ENCODE peak calls at places on chromosomes 3 and 15, in six cellular contexts. One of them, this sample, is unnamed.

GRCh38 chr3:110855207-110855606 is 216.4 kb upstream of the NECTIN3 start:
- DNase-seq in coronary artery: no peak
- DNase-seq in heart left ventricle: no peak
- DNase-seq in upper lobe of right lung: no peak
- DNase-seq in astrocyte of the spinal cord: no peak
- DNase-seq in foreskin fibroblast: no peak
- DNase-seq in this sample: no peak

GRCh38 chr15:51199541-51199940 is 104.8 kb upstream of the TNFAIP8L3 start:
- DNase-seq in astrocyte of the spinal cord: no peak
- DNase-seq in heart left ventricle: no peak
- DNase-seq in coronary artery: no peak
- DNase-seq in foreskin fibroblast: no peak
- DNase-seq in upper lobe of right lung: no peak
- DNase-seq in this sample: no peak

GRCh38 chr15:74808840-74809229 is 3.8 kb upstream of the LMAN1L start:
- DNase-seq in coronary artery: no peak
- DNase-seq in upper lobe of right lung: no peak
- DNase-seq in foreskin fibroblast: no peak
- DNase-seq in astrocyte of the spinal cord: no peak
- DNase-seq in heart left ventricle: no peak
- DNase-seq in this sample: no peak

GRCh38 chr3:52234516-52235447 is 4.2 kb downstream of the TWF2 start:
- DNase-seq in foreskin fibroblast: no peak
- DNase-seq in upper lobe of right lung: peak
- DNase-seq in astrocyte of the spinal cord: no peak
- DNase-seq in coronary artery: peak
- DNase-seq in heart left ventricle: peak
- DNase-seq in this sample: no peak

GRCh38 chr3:171614318-171614967 is 154.2 kb upstream of the TNIK start:
- DNase-seq in heart left ventricle: peak
- DNase-seq in astrocyte of the spinal cord: peak
- DNase-seq in foreskin fibroblast: no peak
- DNase-seq in coronary artery: no peak
- DNase-seq in upper lobe of right lung: no peak
- DNase-seq in this sample: no peak

GRCh38 chr15:75153084-75153483 is 48.6 kb upstream of the C15orf39 start:
- DNase-seq in astrocyte of the spinal cord: no peak
- DNase-seq in upper lobe of right lung: no peak
- DNase-seq in heart left ventricle: no peak
- DNase-seq in foreskin fibroblast: no peak
- DNase-seq in coronary artery: no peak
- DNase-seq in this sample: no peak

GRCh38 chr15:42919308-42919707 is 1.3 kb downstream of the TTBK2 start:
- DNase-seq in astrocyte of the spinal cord: no peak
- DNase-seq in heart left ventricle: no peak
- DNase-seq in coronary artery: no peak
- DNase-seq in foreskin fibroblast: no peak
- DNase-seq in upper lobe of right lung: no peak
- DNase-seq in this sample: no peak

GRCh38 chr3:56397798-56398197 is 70.5 kb downstream of the ERC2 start:
- DNase-seq in heart left ventricle: no peak
- DNase-seq in upper lobe of right lung: no peak
- DNase-seq in astrocyte of the spinal cord: no peak
- DNase-seq in coronary artery: no peak
- DNase-seq in foreskin fibroblast: no peak
- DNase-seq in this sample: no peak

GRCh38 chr3:124230432-124230831 is 238.5 kb upstream of the ROPN1 start:
- DNase-seq in upper lobe of right lung: no peak
- DNase-seq in heart left ventricle: no peak
- DNase-seq in foreskin fibroblast: no peak
- DNase-seq in astrocyte of the spinal cord: no peak
- DNase-seq in coronary artery: no peak
- DNase-seq in this sample: no peak

GRCh38 chr3:77667901-77668300 is 628.0 kb downstream of the ROBO2 start:
- DNase-seq in heart left ventricle: no peak
- DNase-seq in upper lobe of right lung: no peak
- DNase-seq in astrocyte of the spinal cord: no peak
- DNase-seq in coronary artery: no peak
- DNase-seq in foreskin fibroblast: no peak
- DNase-seq in this sample: no peak

GRCh38 chr3:149180057-149180573 is 41.5 kb downstream of the CP start:
- DNase-seq in foreskin fibroblast: peak
- DNase-seq in astrocyte of the spinal cord: peak
- DNase-seq in coronary artery: peak
- DNase-seq in heart left ventricle: peak
- DNase-seq in upper lobe of right lung: peak
- DNase-seq in this sample: peak

GRCh38 chr3:157131861-157132260 is 28.1 kb downstream of the CCNL1 start:
- DNase-seq in astrocyte of the spinal cord: no peak
- DNase-seq in heart left ventricle: no peak
- DNase-seq in upper lobe of right lung: no peak
- DNase-seq in foreskin fibroblast: no peak
- DNase-seq in coronary artery: no peak
- DNase-seq in this sample: no peak

GRCh38 chr3:152175576-152175883 is 93.2 kb upstream of the MBNL1 start:
- DNase-seq in upper lobe of right lung: no peak
- DNase-seq in astrocyte of the spinal cord: peak
- DNase-seq in foreskin fibroblast: peak
- DNase-seq in heart left ventricle: no peak
- DNase-seq in coronary artery: no peak
- DNase-seq in this sample: no peak

GRCh38 chr3:192183109-192183508 is 544.2 kb downstream of the FGF12 start:
- DNase-seq in astrocyte of the spinal cord: no peak
- DNase-seq in coronary artery: no peak
- DNase-seq in heart left ventricle: no peak
- DNase-seq in upper lobe of right lung: no peak
- DNase-seq in foreskin fibroblast: no peak
- DNase-seq in this sample: no peak

DNA sequence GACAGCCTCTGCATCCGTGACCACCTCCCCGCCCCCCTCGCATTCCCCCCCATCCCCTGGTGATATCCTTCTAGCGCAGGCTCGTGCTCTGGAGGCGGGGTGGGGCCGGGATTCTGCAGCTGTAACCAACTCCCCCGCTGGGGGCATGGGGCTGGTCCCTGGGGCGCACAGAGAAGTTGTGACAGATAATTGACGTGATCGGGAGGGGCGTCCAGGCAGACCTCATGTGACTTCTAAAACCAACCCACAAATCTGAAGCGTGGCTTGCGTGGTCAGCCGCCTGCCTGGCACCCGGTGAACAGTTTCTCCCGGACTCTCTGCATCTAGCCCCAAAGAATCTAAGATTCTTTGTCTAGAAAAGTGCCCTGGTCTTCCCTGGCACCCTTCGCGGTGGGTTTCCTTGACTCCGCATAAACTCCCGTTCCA is 100.6 kb upstream of the IGF1R start:
- DNase-seq in upper lobe of right lung: no peak
- DNase-seq in astrocyte of the spinal cord: peak
- DNase-seq in coronary artery: no peak
- DNase-seq in heart left ventricle: no peak
- DNase-seq in foreskin fibroblast: no peak
- DNase-seq in this sample: no peak
- H3K4me3 ChIP-seq in upper lobe of right lung: peak
- H3K4me3 ChIP-seq in astrocyte of the spinal cord: peak
- H3K4me3 ChIP-seq in coronary artery: peak
- H3K4me3 ChIP-seq in heart left ventricle: peak
- H3K4me3 ChIP-seq in foreskin fibroblast: peak
- H3K4me3 ChIP-seq in this sample: no peak

GRCh38 chr15:52672661-52673060 is 6.5 kb downstream of the ATOSA start:
- DNase-seq in astrocyte of the spinal cord: no peak
- DNase-seq in heart left ventricle: no peak
- DNase-seq in upper lobe of right lung: no peak
- DNase-seq in foreskin fibroblast: no peak
- DNase-seq in coronary artery: no peak
- DNase-seq in this sample: no peak
- TF ChIP-seq CTCF in astrocyte of the spinal cord: no peak
- TF ChIP-seq CTCF in heart left ventricle: no peak
- TF ChIP-seq CTCF in upper lobe of right lung: no peak
- TF ChIP-seq CTCF in foreskin fibroblast: no peak
- TF ChIP-seq CTCF in coronary artery: no peak
- TF ChIP-seq CTCF in this sample: no peak

DNA sequence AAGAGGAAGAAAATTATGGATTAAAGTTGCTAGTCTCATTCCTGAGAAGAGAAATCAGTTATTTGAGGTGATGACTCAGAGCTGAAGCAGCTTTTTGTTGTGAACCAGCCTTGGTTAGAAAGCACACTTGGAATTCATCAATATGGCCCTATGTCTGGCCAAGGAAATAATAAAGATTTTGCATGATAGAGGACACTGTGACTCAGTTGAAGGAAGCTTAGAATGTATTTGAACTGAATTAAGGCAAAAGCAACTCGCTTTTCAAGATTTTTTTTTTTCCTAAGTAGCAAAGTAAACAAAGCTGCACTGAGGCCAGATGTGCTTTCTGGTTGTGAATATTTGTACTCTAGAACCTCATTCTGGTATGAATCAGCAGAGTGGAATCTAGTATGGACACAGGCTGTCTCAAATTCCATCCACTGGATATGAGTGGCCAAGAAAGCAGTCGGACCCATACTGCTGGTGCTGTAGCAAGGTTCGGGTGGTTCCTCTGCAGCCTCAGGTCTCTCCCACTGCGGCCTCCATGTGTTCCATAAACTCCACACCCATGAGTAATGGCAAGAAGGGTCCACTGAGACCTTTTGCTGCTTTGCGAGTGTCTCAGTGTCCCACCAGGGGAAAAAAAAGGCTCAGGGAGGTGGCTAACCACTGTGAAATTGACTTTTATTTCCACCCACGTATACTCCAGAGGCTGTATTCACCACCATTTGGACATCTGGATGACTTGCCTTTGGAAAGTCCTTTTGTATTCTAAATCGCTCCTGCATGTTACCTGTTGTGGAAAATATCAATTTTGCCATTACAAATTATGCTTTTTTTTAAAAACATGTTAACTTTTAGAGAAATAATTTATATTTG is 53.1 kb downstream of the TGFBR2 start:
- DNase-seq in astrocyte of the spinal cord: peak
- DNase-seq in foreskin fibroblast: peak
- DNase-seq in heart left ventricle: peak
- DNase-seq in coronary artery: no peak
- DNase-seq in upper lobe of right lung: no peak
- DNase-seq in this sample: no peak
- H3K4me3 ChIP-seq in astrocyte of the spinal cord: no peak
- H3K4me3 ChIP-seq in foreskin fibroblast: no peak
- H3K4me3 ChIP-seq in heart left ventricle: no peak
- H3K4me3 ChIP-seq in coronary artery: peak
- H3K4me3 ChIP-seq in upper lobe of right lung: no peak
- H3K4me3 ChIP-seq in this sample: no peak

GRCh38 chr3:40924559-40925058 is 274.7 kb upstream of the CTNNB1 start:
- DNase-seq in coronary artery: no peak
- DNase-seq in heart left ventricle: no peak
- DNase-seq in astrocyte of the spinal cord: no peak
- DNase-seq in upper lobe of right lung: no peak
- DNase-seq in foreskin fibroblast: no peak
- DNase-seq in this sample: peak

GRCh38 chr3:40923130-40923529 is 276.2 kb upstream of the CTNNB1 start:
- DNase-seq in heart left ventricle: no peak
- DNase-seq in astrocyte of the spinal cord: no peak
- DNase-seq in coronary artery: no peak
- DNase-seq in upper lobe of right lung: no peak
- DNase-seq in foreskin fibroblast: no peak
- DNase-seq in this sample: no peak

GRCh38 chr3:40920041-40920440 is 279.3 kb upstream of the CTNNB1 start:
- DNase-seq in foreskin fibroblast: no peak
- DNase-seq in coronary artery: peak
- DNase-seq in heart left ventricle: no peak
- DNase-seq in upper lobe of right lung: no peak
- DNase-seq in astrocyte of the spinal cord: peak
- DNase-seq in this sample: no peak

GRCh38 chr3:40925228-40925627 is 274.1 kb upstream of the CTNNB1 start:
- DNase-seq in coronary artery: no peak
- DNase-seq in astrocyte of the spinal cord: no peak
- DNase-seq in upper lobe of right lung: no peak
- DNase-seq in foreskin fibroblast: no peak
- DNase-seq in heart left ventricle: no peak
- DNase-seq in this sample: peak

DNA sequence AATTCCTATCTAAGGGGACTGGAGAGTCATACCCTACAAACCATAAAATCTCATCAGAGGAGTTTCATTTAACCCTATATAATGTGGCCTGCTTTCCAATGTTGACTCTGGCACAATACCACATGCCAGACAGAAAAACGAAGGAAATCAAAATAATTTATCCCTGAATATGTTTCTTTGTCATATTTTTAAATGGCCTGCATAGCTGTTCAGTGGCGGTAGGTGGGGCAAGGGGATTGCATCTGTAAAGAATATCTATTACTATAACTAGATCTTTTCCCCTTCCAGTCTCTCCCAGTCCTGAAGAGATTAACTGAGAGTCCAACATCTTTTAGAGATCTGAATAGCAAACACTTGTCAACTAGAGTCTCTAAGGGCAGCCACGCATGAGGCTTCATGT is 278.1 kb upstream of the CTNNB1 start:
- DNase-seq in upper lobe of right lung: no peak
- DNase-seq in foreskin fibroblast: no peak
- DNase-seq in heart left ventricle: no peak
- DNase-seq in coronary artery: no peak
- DNase-seq in astrocyte of the spinal cord: no peak
- DNase-seq in this sample: no peak
- TF ChIP-seq CTCF in upper lobe of right lung: no peak
- TF ChIP-seq CTCF in foreskin fibroblast: no peak
- TF ChIP-seq CTCF in heart left ventricle: no peak
- TF ChIP-seq CTCF in coronary artery: no peak
- TF ChIP-seq CTCF in astrocyte of the spinal cord: no peak
- TF ChIP-seq CTCF in this sample: no peak

GRCh38 chr15:66841953-66842681 is 140.1 kb downstream of the SMAD6 start:
- DNase-seq in heart left ventricle: peak
- DNase-seq in coronary artery: peak
- DNase-seq in astrocyte of the spinal cord: peak
- DNase-seq in foreskin fibroblast: peak
- DNase-seq in upper lobe of right lung: peak
- DNase-seq in this sample: no peak
- H3K4me3 ChIP-seq in heart left ventricle: peak
- H3K4me3 ChIP-seq in coronary artery: peak
- H3K4me3 ChIP-seq in astrocyte of the spinal cord: peak
- H3K4me3 ChIP-seq in foreskin fibroblast: peak
- H3K4me3 ChIP-seq in upper lobe of right lung: peak
- H3K4me3 ChIP-seq in this sample: no peak

GRCh38 chr3:67595424-67595823 is 59.0 kb downstream of the SUCLG2 start:
- DNase-seq in upper lobe of right lung: no peak
- DNase-seq in heart left ventricle: no peak
- DNase-seq in coronary artery: no peak
- DNase-seq in foreskin fibroblast: no peak
- DNase-seq in astrocyte of the spinal cord: no peak
- DNase-seq in this sample: no peak

GRCh38 chr3:67598814-67599556 is 55.4 kb downstream of the SUCLG2 start:
- DNase-seq in astrocyte of the spinal cord: no peak
- DNase-seq in coronary artery: no peak
- DNase-seq in foreskin fibroblast: no peak
- DNase-seq in heart left ventricle: no peak
- DNase-seq in upper lobe of right lung: no peak
- DNase-seq in this sample: no peak

GRCh38 chr3:67593761-67594234 is 60.6 kb downstream of the SUCLG2 start:
- DNase-seq in heart left ventricle: no peak
- DNase-seq in coronary artery: no peak
- DNase-seq in astrocyte of the spinal cord: no peak
- DNase-seq in foreskin fibroblast: peak
- DNase-seq in upper lobe of right lung: no peak
- DNase-seq in this sample: no peak
- TF ChIP-seq CTCF in heart left ventricle: no peak
- TF ChIP-seq CTCF in coronary artery: no peak
- TF ChIP-seq CTCF in astrocyte of the spinal cord: no peak
- TF ChIP-seq CTCF in foreskin fibroblast: no peak
- TF ChIP-seq CTCF in upper lobe of right lung: no peak
- TF ChIP-seq CTCF in this sample: no peak